ENCODE peak calls at places on chromosomes 5 and 9, in seven cellular contexts. One of them, this sample, is unnamed.

GRCh38 chr5:139711067-139711851 is 63.1 kb downstream of the CXXC5 start:
- DNase-seq in AG04450: no peak
- DNase-seq in choroid plexus epithelial cell: peak
- DNase-seq in natural killer cell: peak
- DNase-seq in astrocyte: no peak
- DNase-seq in Peyer's patch: peak
- DNase-seq in body of pancreas: no peak
- DNase-seq in this sample: peak

GRCh38 chr9:89619019-89619418 is 14.2 kb downstream of the GADD45G start:
- DNase-seq in body of pancreas: no peak
- DNase-seq in natural killer cell: no peak
- DNase-seq in astrocyte: no peak
- DNase-seq in AG04450: no peak
- DNase-seq in Peyer's patch: no peak
- DNase-seq in choroid plexus epithelial cell: no peak
- DNase-seq in this sample: no peak

GRCh38 chr5:42064821-42065220 is 139.7 kb downstream of the FBXO4 start:
- DNase-seq in body of pancreas: no peak
- DNase-seq in AG04450: no peak
- DNase-seq in Peyer's patch: no peak
- DNase-seq in natural killer cell: no peak
- DNase-seq in astrocyte: no peak
- DNase-seq in choroid plexus epithelial cell: no peak
- DNase-seq in this sample: no peak

GRCh38 chr9:18700714-18701113 is 226.8 kb downstream of the ADAMTSL1 start:
- DNase-seq in natural killer cell: no peak
- DNase-seq in AG04450: no peak
- DNase-seq in astrocyte: no peak
- DNase-seq in Peyer's patch: no peak
- DNase-seq in choroid plexus epithelial cell: no peak
- DNase-seq in body of pancreas: no peak
- DNase-seq in this sample: no peak

GRCh38 chr5:133478611-133479010 is 133.7 kb downstream of the FSTL4 start:
- DNase-seq in Peyer's patch: no peak
- DNase-seq in astrocyte: no peak
- DNase-seq in body of pancreas: no peak
- DNase-seq in natural killer cell: no peak
- DNase-seq in AG04450: no peak
- DNase-seq in choroid plexus epithelial cell: no peak
- DNase-seq in this sample: no peak

GRCh38 chr9:72478993-72479392 is 42.4 kb upstream of the TMC1 start:
- DNase-seq in astrocyte: peak
- DNase-seq in body of pancreas: no peak
- DNase-seq in natural killer cell: no peak
- DNase-seq in choroid plexus epithelial cell: peak
- DNase-seq in Peyer's patch: no peak
- DNase-seq in AG04450: no peak
- DNase-seq in this sample: no peak

GRCh38 chr9:37917801-37918664 is 14.1 kb upstream of the SLC25A51 start:
- DNase-seq in astrocyte: no peak
- DNase-seq in choroid plexus epithelial cell: no peak
- DNase-seq in natural killer cell: no peak
- DNase-seq in Peyer's patch: no peak
- DNase-seq in body of pancreas: no peak
- DNase-seq in AG04450: no peak
- DNase-seq in this sample: no peak

GRCh38 chr5:129917224-129917623 is 13.0 kb downstream of the CHSY3 start:
- DNase-seq in AG04450: no peak
- DNase-seq in Peyer's patch: no peak
- DNase-seq in natural killer cell: no peak
- DNase-seq in body of pancreas: no peak
- DNase-seq in astrocyte: no peak
- DNase-seq in choroid plexus epithelial cell: peak
- DNase-seq in this sample: no peak

GRCh38 chr5:154757647-154758406 is 2.6 kb downstream of the LARP1 start:
- DNase-seq in natural killer cell: no peak
- DNase-seq in Peyer's patch: peak
- DNase-seq in AG04450: no peak
- DNase-seq in choroid plexus epithelial cell: no peak
- DNase-seq in body of pancreas: peak
- DNase-seq in astrocyte: peak
- DNase-seq in this sample: peak

GRCh38 chr9:137159105-137160053 is 10.5 kb downstream of the LRRC26 start:
- DNase-seq in astrocyte: no peak
- DNase-seq in Peyer's patch: no peak
- DNase-seq in body of pancreas: no peak
- DNase-seq in AG04450: no peak
- DNase-seq in choroid plexus epithelial cell: no peak
- DNase-seq in natural killer cell: no peak
- DNase-seq in this sample: no peak

GRCh38 chr5:39513236-39513635 is 88.5 kb upstream of the DAB2 start:
- DNase-seq in body of pancreas: no peak
- DNase-seq in Peyer's patch: no peak
- DNase-seq in natural killer cell: no peak
- DNase-seq in choroid plexus epithelial cell: no peak
- DNase-seq in astrocyte: peak
- DNase-seq in AG04450: no peak
- DNase-seq in this sample: peak

GRCh38 chr9:26228273-26228672 is 550.0 kb upstream of the TUSC1 start:
- DNase-seq in astrocyte: no peak
- DNase-seq in body of pancreas: no peak
- DNase-seq in natural killer cell: no peak
- DNase-seq in Peyer's patch: no peak
- DNase-seq in choroid plexus epithelial cell: no peak
- DNase-seq in AG04450: no peak
- DNase-seq in this sample: no peak

GRCh38 chr5:168114444-168115017 is 176.9 kb upstream of the WWC1 start:
- DNase-seq in body of pancreas: peak
- DNase-seq in Peyer's patch: peak
- DNase-seq in natural killer cell: peak
- DNase-seq in astrocyte: no peak
- DNase-seq in AG04450: no peak
- DNase-seq in choroid plexus epithelial cell: peak
- DNase-seq in this sample: peak

GRCh38 chr9:107274096-107274495 is 9.0 kb upstream of the RAD23B start:
- DNase-seq in Peyer's patch: no peak
- DNase-seq in body of pancreas: no peak
- DNase-seq in natural killer cell: no peak
- DNase-seq in AG04450: no peak
- DNase-seq in astrocyte: no peak
- DNase-seq in choroid plexus epithelial cell: no peak
- DNase-seq in this sample: no peak

GRCh38 chr5:95861221-95861857 is 38.8 kb upstream of the GLRX start:
- DNase-seq in astrocyte: peak
- DNase-seq in choroid plexus epithelial cell: peak
- DNase-seq in Peyer's patch: peak
- DNase-seq in AG04450: peak
- DNase-seq in natural killer cell: no peak
- DNase-seq in body of pancreas: peak
- DNase-seq in this sample: peak

GRCh38 chr5:167244583-167244982 is 1046.9 kb upstream of the WWC1 start:
- DNase-seq in choroid plexus epithelial cell: peak
- DNase-seq in astrocyte: no peak
- DNase-seq in body of pancreas: no peak
- DNase-seq in natural killer cell: no peak
- DNase-seq in Peyer's patch: no peak
- DNase-seq in AG04450: no peak
- DNase-seq in this sample: peak

GRCh38 chr5:122019936-122020590 is 58.0 kb downstream of the LOX start:
- DNase-seq in AG04450: no peak
- DNase-seq in astrocyte: peak
- DNase-seq in Peyer's patch: no peak
- DNase-seq in body of pancreas: no peak
- DNase-seq in natural killer cell: no peak
- DNase-seq in choroid plexus epithelial cell: peak
- DNase-seq in this sample: no peak

GRCh38 chr9:117405950-117406705 is 8.7 kb downstream of the ASTN2 start:
- DNase-seq in astrocyte: no peak
- DNase-seq in Peyer's patch: no peak
- DNase-seq in choroid plexus epithelial cell: no peak
- DNase-seq in body of pancreas: no peak
- DNase-seq in natural killer cell: no peak
- DNase-seq in AG04450: no peak
- DNase-seq in this sample: no peak

GRCh38 chr5:103706939-103707682 is 144.5 kb upstream of the NUDT12 start:
- DNase-seq in body of pancreas: no peak
- DNase-seq in natural killer cell: no peak
- DNase-seq in astrocyte: no peak
- DNase-seq in Peyer's patch: no peak
- DNase-seq in choroid plexus epithelial cell: no peak
- DNase-seq in AG04450: no peak
- DNase-seq in this sample: no peak

GRCh38 chr9:129235931-129236331 is 57.9 kb upstream of the IER5L start:
- DNase-seq in Peyer's patch: peak
- DNase-seq in choroid plexus epithelial cell: no peak
- DNase-seq in body of pancreas: no peak
- DNase-seq in natural killer cell: no peak
- DNase-seq in astrocyte: no peak
- DNase-seq in AG04450: no peak
- DNase-seq in this sample: no peak

GRCh38 chr5:55986931-55987330 is 7.8 kb downstream of the IL6ST start:
- DNase-seq in AG04450: no peak
- DNase-seq in natural killer cell: no peak
- DNase-seq in choroid plexus epithelial cell: peak
- DNase-seq in astrocyte: no peak
- DNase-seq in body of pancreas: no peak
- DNase-seq in Peyer's patch: no peak
- DNase-seq in this sample: peak

GRCh38 chr5:55985181-55985580 is 9.6 kb downstream of the IL6ST start:
- DNase-seq in AG04450: no peak
- DNase-seq in Peyer's patch: no peak
- DNase-seq in astrocyte: no peak
- DNase-seq in body of pancreas: no peak
- DNase-seq in choroid plexus epithelial cell: no peak
- DNase-seq in natural killer cell: no peak
- DNase-seq in this sample: no peak

GRCh38 chr5:55983986-55984385 is 10.8 kb downstream of the IL6ST start:
- DNase-seq in natural killer cell: no peak
- DNase-seq in astrocyte: no peak
- DNase-seq in Peyer's patch: no peak
- DNase-seq in choroid plexus epithelial cell: no peak
- DNase-seq in AG04450: no peak
- DNase-seq in body of pancreas: no peak
- DNase-seq in this sample: no peak

DNA sequence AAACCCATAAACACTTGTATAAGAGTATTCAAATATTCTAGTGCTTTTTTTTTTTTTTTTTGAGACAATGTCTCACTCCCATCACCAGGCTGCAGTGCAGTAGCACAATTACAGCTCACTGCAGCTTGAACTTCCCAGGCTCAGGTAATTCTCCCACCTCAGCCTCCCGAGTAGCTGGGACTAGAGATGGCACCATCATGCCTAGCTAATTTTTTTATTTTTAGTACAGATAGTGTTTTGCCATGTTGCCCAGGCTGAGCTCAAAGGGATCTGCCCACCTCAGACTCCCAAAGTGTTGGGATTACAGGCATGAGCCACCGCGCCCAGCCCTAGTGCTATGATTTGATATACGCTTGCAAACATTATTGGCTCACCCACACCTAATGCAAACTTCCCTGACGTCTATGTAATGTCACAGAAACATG is 11.8 kb downstream of the IL6ST start:
- DNase-seq in astrocyte: no peak
- DNase-seq in body of pancreas: peak
- DNase-seq in natural killer cell: no peak
- DNase-seq in AG04450: no peak
- DNase-seq in choroid plexus epithelial cell: peak
- DNase-seq in Peyer's patch: no peak
- DNase-seq in this sample: no peak
- TF ChIP-seq CTCF in astrocyte: no peak
- TF ChIP-seq CTCF in body of pancreas: no peak
- TF ChIP-seq CTCF in natural killer cell: no peak
- TF ChIP-seq CTCF in AG04450: peak
- TF ChIP-seq CTCF in choroid plexus epithelial cell: peak
- TF ChIP-seq CTCF in Peyer's patch: no peak
- TF ChIP-seq CTCF in this sample: no peak

DNA sequence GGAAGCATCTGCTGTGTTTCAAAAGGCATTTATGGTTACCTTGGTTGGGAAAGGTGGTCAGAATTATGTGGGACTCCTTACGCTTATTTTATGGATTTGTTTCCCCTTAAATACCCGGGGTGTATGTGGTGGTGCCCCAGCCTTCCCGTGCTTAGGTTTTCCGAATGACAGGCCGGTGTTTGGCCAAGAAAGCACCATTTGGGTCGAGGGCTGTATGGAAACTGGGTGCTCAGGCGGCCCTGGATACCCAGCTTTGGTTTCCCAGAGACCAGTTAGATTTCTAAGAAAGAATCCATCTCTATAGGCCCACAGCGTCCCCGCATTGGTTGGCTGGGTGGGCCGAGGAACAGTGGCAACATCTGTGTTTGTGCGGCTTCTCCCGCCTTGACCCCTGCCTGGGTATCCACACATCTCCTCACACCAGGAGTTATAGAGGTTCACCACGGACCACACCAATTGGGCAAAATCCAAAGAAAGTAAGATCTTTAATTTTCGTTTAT is 868 bp downstream of the ARHGEF28 start:
- DNase-seq in choroid plexus epithelial cell: no peak
- DNase-seq in AG04450: no peak
- DNase-seq in natural killer cell: no peak
- DNase-seq in body of pancreas: no peak
- DNase-seq in astrocyte: no peak
- DNase-seq in Peyer's patch: no peak
- DNase-seq in this sample: no peak
- TF ChIP-seq CTCF in choroid plexus epithelial cell: no peak
- TF ChIP-seq CTCF in AG04450: no peak
- TF ChIP-seq CTCF in natural killer cell: no peak
- TF ChIP-seq CTCF in body of pancreas: no peak
- TF ChIP-seq CTCF in astrocyte: no peak
- TF ChIP-seq CTCF in Peyer's patch: no peak
- TF ChIP-seq CTCF in this sample: no peak

GRCh38 chr9:94912700-94913249 is 186.3 kb downstream of the AOPEP start:
- DNase-seq in natural killer cell: no peak
- DNase-seq in body of pancreas: peak
- DNase-seq in astrocyte: peak
- DNase-seq in AG04450: peak
- DNase-seq in Peyer's patch: no peak
- DNase-seq in choroid plexus epithelial cell: peak
- DNase-seq in this sample: peak
- TF ChIP-seq CTCF in natural killer cell: no peak
- TF ChIP-seq CTCF in body of pancreas: no peak
- TF ChIP-seq CTCF in astrocyte: no peak
- TF ChIP-seq CTCF in AG04450: no peak
- TF ChIP-seq CTCF in Peyer's patch: no peak
- TF ChIP-seq CTCF in choroid plexus epithelial cell: no peak
- TF ChIP-seq CTCF in this sample: no peak

DNA sequence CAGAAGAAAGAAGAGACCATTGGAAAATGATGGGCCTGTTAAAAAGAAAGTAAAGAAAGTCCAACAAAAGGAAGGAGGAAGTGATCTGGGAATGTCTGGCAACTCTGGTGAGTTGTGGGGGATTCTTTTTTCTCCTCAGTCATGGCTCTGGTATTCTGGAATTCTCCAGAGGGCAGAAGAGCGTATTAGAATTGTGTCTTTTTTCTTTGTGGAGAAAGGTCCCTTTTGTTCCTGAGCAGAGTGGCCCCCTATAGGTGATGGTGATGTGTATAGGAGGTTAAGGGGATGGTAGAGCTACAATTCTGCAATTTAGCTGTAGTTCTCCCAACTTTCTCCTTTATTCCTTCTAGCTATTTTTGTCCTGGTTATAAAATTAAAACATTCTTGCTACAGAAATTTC is 1.6 kb upstream of the DHFR start:
- DNase-seq in Peyer's patch: no peak
- DNase-seq in astrocyte: peak
- DNase-seq in body of pancreas: no peak
- DNase-seq in natural killer cell: no peak
- DNase-seq in AG04450: no peak
- DNase-seq in choroid plexus epithelial cell: no peak
- DNase-seq in this sample: no peak
- TF ChIP-seq CTCF in Peyer's patch: no peak
- TF ChIP-seq CTCF in astrocyte: no peak
- TF ChIP-seq CTCF in body of pancreas: no peak
- TF ChIP-seq CTCF in natural killer cell: no peak
- TF ChIP-seq CTCF in AG04450: peak
- TF ChIP-seq CTCF in choroid plexus epithelial cell: peak
- TF ChIP-seq CTCF in this sample: no peak